ENCODE peak calls at places on chromosomes 11 and 22, in four cellular contexts. A, J, D and N are unnamed samples.

GRCh38 chr11:6438979-6439571 is 1.7 kb downstream of the HPX start:
- DNase-seq in A (peak; percentile 76), J (peak; percentile 43), D (peak; percentile 37), N (peak; percentile 52)

GRCh38 chr22:39283312-39284141 is 35.9 kb downstream of the RPL3 start:
- DNase-seq in A (no peak), J (no peak), D (no peak), N (no peak)

GRCh38 chr11:115206365-115207022 is 297.7 kb downstream of the CADM1 start:
- DNase-seq in A (no peak), J (no peak), D (no peak), N (no peak)

GRCh38 chr22:41286639-41287091 is 678 bp upstream of the RANGAP1 start:
- DNase-seq in A (peak; percentile 61), J (no peak), D (no peak), N (no peak)

GRCh38 chr22:24516301-24516737 is 21.2 kb downstream of the UPB1 start:
- DNase-seq in A (peak; percentile 92), J (no peak), D (no peak), N (peak; percentile 16)

GRCh38 chr22:47367993-47368945 is 605.8 kb downstream of the TBC1D22A start:
- DNase-seq in A (no peak), J (no peak), D (no peak), N (no peak)

GRCh38 chr11:115423728-115424459 is 80.3 kb downstream of the CADM1 start:
- DNase-seq in A (no peak), J (no peak), D (no peak), N (no peak)

GRCh38 chr11:69948256-69949141 is 129.3 kb upstream of the FGF3 start:
- DNase-seq in A (peak; percentile 69), J (peak; percentile 96), D (no peak), N (peak; percentile 98)

GRCh38 chr22:30486661-30487115 is 14.9 kb upstream of the SEC14L3 start:
- DNase-seq in A (no peak), J (no peak), D (no peak), N (no peak)

GRCh38 chr22:37634505-37635002 is 4.9 kb upstream of the SH3BP1 start:
- DNase-seq in A (no peak), J (no peak), D (no peak), N (no peak)

GRCh38 chr11:33692013-33692504 is 8.6 kb downstream of the C11orf91 start:
- DNase-seq in A (peak; percentile 98), J (peak; percentile 81), D (no peak), N (peak; percentile 96)

GRCh38 chr11:86891020-86891419 is 64.2 kb downstream of the FZD4 start:
- DNase-seq in A (no peak), J (no peak), D (no peak), N (no peak)

GRCh38 chr11:57323503-57324153 is 1.1 kb downstream of the TNKS1BP1 start:
- DNase-seq in A (peak; percentile 83), J (no peak), D (no peak), N (no peak)

GRCh38 chr22:36363378-36363931 is 24.3 kb downstream of the MYH9 start:
- DNase-seq in A (no peak), J (no peak), D (no peak), N (peak; percentile 53)

GRCh38 chr11:76798202-76798581 is 15.0 kb downstream of the TSKU start:
- DNase-seq in A (no peak), J (no peak), D (no peak), N (no peak)

GRCh38 chr11:126474888-126475626 is 119.6 kb downstream of the ST3GAL4 start:
- DNase-seq in A (no peak), J (no peak), D (no peak), N (no peak)

GRCh38 chr11:2689551-2690260 is 10.1 kb downstream of the KCNQ1OT1 start:
- DNase-seq in A (no peak), J (no peak), D (peak; percentile 50), N (no peak)

GRCh38 chr11:111908639-111909305 is 2.8 kb downstream of the CRYAB start:
- DNase-seq in A (no peak), J (no peak), D (no peak), N (no peak)

GRCh38 chr11:103619480-103619879 is 417.0 kb upstream of the DDI1 start:
- DNase-seq in A (no peak), J (no peak), D (peak; percentile 15), N (peak; percentile 62)

GRCh38 chr11:18064035-18064434 is 18.0 kb upstream of the TPH1 start:
- DNase-seq in A (no peak), J (no peak), D (no peak), N (no peak)

GRCh38 chr11:61513143-61513740 is 4.7 kb downstream of the LRRC10B start:
- DNase-seq in A (no peak), J (no peak), D (no peak), N (peak; percentile 60)

GRCh38 chr11:15858881-15859280 is 497.5 kb downstream of the SOX6 start:
- DNase-seq in A (no peak), J (no peak), D (no peak), N (no peak)

GRCh38 chr11:8239536-8240228 is 24.0 kb downstream of the LMO1 start:
- DNase-seq in A (peak; percentile 30), J (no peak), D (no peak), N (no peak)

GRCh38 chr22:27876684-27877083 is 42.4 kb downstream of the PITPNB start:
- DNase-seq in A (peak; percentile 87), J (no peak), D (no peak), N (no peak)

GRCh38 chr11:112555491-112556364 is 295.1 kb upstream of the PLET1 start:
- DNase-seq in A (peak; percentile 34), J (peak; percentile 8), D (no peak), N (peak; percentile 65)

GRCh38 chr22:18032455-18033101 is 8.2 kb upstream of the MICAL3 start:
- DNase-seq in A (peak; percentile 95), J (peak; percentile 60), D (no peak), N (peak; percentile 92)

GRCh38 chr11:126603486-126603885 is 248.0 kb downstream of the ST3GAL4 start:
- DNase-seq in A (no peak), J (no peak), D (no peak), N (no peak)

GRCh38 chr22:36373258-36373579 is 14.5 kb downstream of the MYH9 start:
- DNase-seq in A (no peak), J (no peak), D (no peak), N (peak; percentile 58)

GRCh38 chr11:121415861-121416260 is 36.3 kb upstream of the SORL1 start:
- DNase-seq in A (peak; percentile 19), J (no peak), D (no peak), N (peak; percentile 92)

GRCh38 chr11:123233280-123233977 is 38.4 kb upstream of the CLMP start:
- DNase-seq in A (peak; percentile 23), J (no peak), D (peak; percentile 88), N (no peak)

GRCh38 chr11:13465909-13466371 is 2.9 kb upstream of the BTBD10 start:
- DNase-seq in A (peak; percentile 54), J (peak; percentile 70), D (peak; percentile 34), N (peak; percentile 64)

GRCh38 chr11:1778141-1778911 is 14.6 kb upstream of the CTSD start:
- DNase-seq in A (no peak), J (no peak), D (no peak), N (peak; percentile 30)

GRCh38 chr11:115845872-115846271 is 341.7 kb upstream of the CADM1 start:
- DNase-seq in A (no peak), J (no peak), D (no peak), N (no peak)

GRCh38 chr22:18083406-18083805 is 5.6 kb downstream of the PEX26 start:
- DNase-seq in A (no peak), J (no peak), D (no peak), N (no peak)

GRCh38 chr11:130899106-130899505 is 17.2 kb downstream of the SNX19 start:
- DNase-seq in A (no peak), J (no peak), D (no peak), N (no peak)

GRCh38 chr11:130894322-130895025 is 21.8 kb downstream of the SNX19 start:
- DNase-seq in A (peak; percentile 74), J (peak; percentile 38), D (peak; percentile 58), N (peak; percentile 85)

GRCh38 chr11:130892847-130893246 is 23.4 kb downstream of the SNX19 start:
- DNase-seq in A (no peak), J (no peak), D (no peak), N (no peak)

GRCh38 chr11:130902380-130902779 is 13.9 kb downstream of the SNX19 start:
- DNase-seq in A (no peak), J (no peak), D (no peak), N (no peak)

GRCh38 chr11:130897262-130898182 is 18.8 kb downstream of the SNX19 start:
- DNase-seq in A (peak; percentile 96), J (no peak), D (no peak), N (peak; percentile 81)
- TF ChIP-seq EZH2 in A (no peak), J (no peak), D (no peak), N (no peak)

GRCh38 chr22:45903355-45904149 is 73.4 kb downstream of the WNT7B start:
- DNase-seq in A (peak; percentile 74), J (no peak), D (no peak), N (peak; percentile 60)
- H3K9ac ChIP-seq in A (no peak overlapping the region), J (no peak overlapping the region), D (no peak overlapping the region), N (peak overlapping the region; percentile 12)

GRCh38 chr11:132904091-132904490 is 628.2 kb downstream of the OPCML start:
- DNase-seq in A (no peak), J (no peak), D (no peak), N (no peak)

GRCh38 chr11:132895340-132895739 is 637.0 kb downstream of the OPCML start:
- DNase-seq in A (peak; percentile 18), J (no peak), D (no peak), N (no peak)

GRCh38 chr11:132901638-132902610 is 630.4 kb downstream of the OPCML start:
- DNase-seq in A (peak; percentile 26), J (no peak), D (no peak), N (no peak)

GRCh38 chr11:132894598-132894997 is 637.7 kb downstream of the OPCML start:
- DNase-seq in A (no peak), J (no peak), D (no peak), N (no peak)

GRCh38 chr11:132898676-132899075 is 633.6 kb downstream of the OPCML start:
- DNase-seq in A (no peak), J (no peak), D (no peak), N (no peak)
- H3K9me2 ChIP-seq in A (no peaks in the 10 kb centered on the region), J (no peaks in the 10 kb centered on the region), D (no peaks in the 10 kb centered on the region), N (no peaks in the 10 kb centered on the region)

GRCh38 chr22:50672041-50672440 is 582 bp upstream of the SHANK3 start:
- DNase-seq in A (no peak), J (no peak), D (no peak), N (no peak)

GRCh38 chr22:50670513-50670912 is 2.1 kb upstream of the SHANK3 start:
- DNase-seq in A (no peak), J (no peak), D (no peak), N (no peak)

GRCh38 chr22:50672471-50673230 is at the start of gene SHANK3:
- DNase-seq in A (no peak), J (no peak), D (no peak), N (no peak)

GRCh38 chr22:50671641-50672040 is 982 bp upstream of the SHANK3 start:
- DNase-seq in A (peak; percentile 31), J (no peak), D (no peak), N (no peak)

DNA sequence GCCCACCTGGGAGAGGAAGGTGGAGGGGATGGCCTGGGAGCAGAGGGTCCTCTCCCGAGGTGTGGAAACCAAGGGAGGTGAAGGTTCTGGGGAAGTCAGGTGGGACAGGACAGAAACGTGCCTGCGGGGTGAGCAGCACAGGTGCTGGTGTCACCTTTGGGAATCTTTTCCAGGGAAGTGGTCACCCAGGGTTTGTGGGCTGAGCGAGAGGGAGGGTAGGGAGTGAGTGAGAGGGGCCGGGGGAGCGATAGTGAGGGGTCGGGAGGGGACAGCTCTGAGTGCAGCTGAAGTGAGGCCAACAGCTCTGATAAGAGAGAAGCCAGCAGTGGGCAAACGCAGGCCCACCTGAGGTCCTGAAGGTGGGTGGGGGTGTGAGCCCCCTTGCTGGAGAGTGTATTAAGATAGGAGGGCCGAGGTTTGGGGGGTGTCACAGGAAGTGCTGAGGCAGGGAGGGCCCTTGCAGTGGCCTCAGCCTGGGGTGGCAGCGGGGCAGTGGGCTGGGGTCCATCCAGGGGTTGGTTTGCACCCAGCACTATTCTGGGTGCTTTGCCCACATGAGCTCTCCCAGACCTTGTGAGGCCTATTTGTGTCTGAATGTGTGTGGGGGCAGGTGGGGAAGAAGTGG is 1.6 kb upstream of the SHANK3 start:
- DNase-seq in A (no peak), J (no peak), D (no peak), N (no peak)
- TF ChIP-seq EZH2 in A (no peak), J (no peak), D (no peak), N (no peak)